ENCODE peak calls at places on chromosomes 1 and 21, in seven cellular contexts. G is RWPE1, I is astrocyte of the spinal cord, A is glutamatergic neuron, W is K562, C is mucosa of descending colon, M is GM12865. O is an unnamed sample.

GRCh38 chr1:54052470-54052933 is 502 bp downstream of the TMEM59 start:
- DNase-seq in G (peak; percentile 46), I (peak; percentile 59), A (peak; percentile 55), W (peak; percentile 64), C (no peak), M (peak; percentile 49), O (peak; percentile 47)

GRCh38 chr1:79079770-79080169 is 73.2 kb upstream of the ADGRL4 start:
- DNase-seq in G (peak; percentile 17), I (peak; percentile 89), A (no peak), W (no peak), C (no peak), M (no peak), O (peak; percentile 45)

GRCh38 chr1:33420870-33421775 is 9.8 kb downstream of the PHC2 start:
- DNase-seq in G (no peak), I (peak; percentile 57), A (no peak), W (no peak), C (no peak), M (no peak), O (no peak)

GRCh38 chr1:115302390-115302961 is 35.6 kb downstream of the NGF start:
- DNase-seq in G (peak; percentile 41), I (peak; percentile 82), A (no peak), W (no peak), C (no peak), M (no peak), O (no peak)

GRCh38 chr1:245978915-245979314 is 528.2 kb downstream of the SMYD3 start:
- DNase-seq in G (no peak), I (no peak), A (no peak), W (no peak), C (no peak), M (no peak), O (no peak)

GRCh38 chr1:189596197-189596596 is 881.5 kb downstream of the BRINP3 start:
- DNase-seq in G (no peak), I (peak; percentile 19), A (no peak), W (no peak), C (no peak), M (no peak), O (no peak)

GRCh38 chr1:78547081-78547480 is 56.3 kb downstream of the PTGFR start:
- DNase-seq in G (no peak), I (no peak), A (no peak), W (no peak), C (no peak), M (no peak), O (no peak)

GRCh38 chr1:48943826-48944225 is 167.1 kb upstream of the BEND5 start:
- DNase-seq in G (no peak), I (no peak), A (no peak), W (no peak), C (no peak), M (no peak), O (no peak)

GRCh38 chr1:186102559-186103148 is 272.4 kb downstream of the TPR start:
- DNase-seq in G (peak; percentile 33), I (peak; percentile 97), A (no peak), W (no peak), C (no peak), M (no peak), O (no peak)

GRCh38 chr1:207854001-207854400 is 56.9 kb downstream of the CD34 start:
- DNase-seq in G (no peak), I (no peak), A (no peak), W (no peak), C (no peak), M (no peak), O (no peak)

GRCh38 chr1:38929476-38929875 is 12.2 kb downstream of the RHBDL2 start:
- DNase-seq in G (no peak), I (no peak), A (peak; percentile 17), W (no peak), C (no peak), M (peak; percentile 11), O (peak; percentile 44)

GRCh38 chr1:113677250-113678158 is 81.8 kb downstream of the PHTF1 start:
- DNase-seq in G (peak; percentile 56), I (peak; percentile 62), A (no peak), W (peak; percentile 82), C (no peak), M (peak; percentile 52), O (no peak)

GRCh38 chr1:175792126-175792525 is 48.7 kb upstream of the TNR start:
- DNase-seq in G (no peak), I (no peak), A (no peak), W (no peak), C (no peak), M (no peak), O (no peak)

GRCh38 chr1:209080170-209080781 is 503.2 kb upstream of the CAMK1G start:
- DNase-seq in G (peak; percentile 68), I (peak; percentile 27), A (no peak), W (no peak), C (no peak), M (no peak), O (no peak)

GRCh38 chr1:82565546-82565945 is 764.8 kb downstream of the ADGRL2 start:
- DNase-seq in G (peak; percentile 41), I (peak; percentile 91), A (no peak), W (no peak), C (no peak), M (no peak), O (no peak)

GRCh38 chr1:51313961-51314777 is 16.2 kb downstream of the TTC39A start:
- DNase-seq in G (peak; percentile 78), I (peak; percentile 74), A (no peak), W (no peak), C (no peak), M (no peak), O (no peak)

GRCh38 chr1:48450505-48450904 is 21.5 kb downstream of the SPATA6 start:
- DNase-seq in G (no peak), I (peak; percentile 14), A (no peak), W (no peak), C (no peak), M (no peak), O (no peak)

GRCh38 chr1:18886003-18886335 is 16.4 kb downstream of the ALDH4A1 start:
- DNase-seq in G (peak; percentile 81), I (peak; percentile 72), A (no peak), W (no peak), C (no peak), M (no peak), O (no peak)

GRCh38 chr1:47409311-47410085 is 6.6 kb upstream of the FOXE3 start:
- DNase-seq in G (peak; percentile 84), I (peak; percentile 20), A (no peak), W (no peak), C (no peak), M (no peak), O (no peak)

GRCh38 chr1:206468571-206468970 is 1.7 kb upstream of the IKBKE start:
- DNase-seq in G (no peak), I (no peak), A (no peak), W (no peak), C (no peak), M (peak; percentile 22), O (no peak)

GRCh38 chr1:223748773-223749733 is 36.7 kb downstream of the CAPN2 start:
- DNase-seq in G (no peak), I (peak; percentile 72), A (peak; percentile 74), W (peak; percentile 81), C (peak; percentile 74), M (peak; percentile 69), O (peak; percentile 58)

GRCh38 chr1:225561675-225562074 is 91.2 kb downstream of the ENAH start:
- DNase-seq in G (no peak), I (no peak), A (no peak), W (no peak), C (no peak), M (no peak), O (no peak)

DNA sequence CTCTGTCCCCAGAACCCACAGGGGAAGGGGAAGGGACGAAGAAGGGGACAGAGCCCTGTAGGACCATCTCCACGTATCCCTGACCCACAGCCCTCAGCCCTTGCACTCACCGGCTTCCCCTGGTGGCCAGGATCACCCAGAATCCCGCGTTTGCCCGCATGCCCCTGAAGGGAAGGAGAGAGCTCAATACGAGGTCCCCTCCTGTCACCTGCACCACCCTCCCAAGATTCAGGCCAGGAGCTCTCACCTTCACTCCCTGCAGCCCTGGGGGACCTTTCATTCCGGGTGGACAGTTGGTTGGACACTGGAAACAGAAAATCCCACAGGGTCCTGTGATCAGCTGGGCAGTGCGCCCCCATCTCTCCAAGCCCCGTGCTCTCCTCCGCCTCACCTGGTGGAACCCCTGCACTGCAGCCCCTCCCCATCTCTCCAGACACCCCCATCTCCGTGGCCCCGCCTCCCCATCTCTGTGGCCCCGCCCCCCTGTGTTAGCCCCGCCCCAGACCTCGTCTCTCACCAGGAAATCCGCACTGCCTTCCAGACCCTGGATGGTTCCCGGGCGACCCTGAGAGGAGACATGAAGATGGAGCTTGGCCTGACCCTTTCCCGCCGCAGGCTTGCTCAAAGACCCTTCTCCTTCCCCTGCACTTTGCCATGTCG is 6.0 kb downstream of the COL9A2 start:
- DNase-seq in G (no peak), I (no peak), A (no peak), W (peak; percentile 80), C (no peak), M (no peak), O (peak; percentile 54)
- TF ChIP-seq CTCF in G (no peak), I (no peak), A (no peak), W (peak; percentile 30), C (no peak), M (peak; percentile 0), O (peak; percentile 46)

GRCh38 chr21:40166291-40166843 is 299.1 kb downstream of the PCP4 start:
- DNase-seq in G (no peak), I (peak; percentile 76), A (no peak), W (no peak), C (no peak), M (no peak), O (no peak)
- TF ChIP-seq CTCF in G (no peak), I (peak; percentile 31), A (no peak), W (no peak), C (no peak), M (no peak), O (peak; percentile 44)

GRCh38 chr1:9110669-9111356 is 18.1 kb downstream of the GPR157 start:
- DNase-seq in G (peak; percentile 92), I (peak; percentile 85), A (peak; percentile 96), W (peak; percentile 82), C (peak; percentile 86), M (peak; percentile 96), O (peak; percentile 96)
- TF ChIP-seq CTCF in G (peak; percentile 89), I (peak; percentile 93), A (peak; percentile 92), W (peak; percentile 98), C (peak; percentile 88), M (peak; percentile 93), O (peak; percentile 95)

GRCh38 chr1:14529436-14529835 is 69.0 kb upstream of the KAZN start:
- DNase-seq in G (no peak), I (no peak), A (no peak), W (no peak), C (no peak), M (no peak), O (no peak)
- TF ChIP-seq CTCF in G (no peak), I (no peak), A (no peak), W (no peak), C (no peak), M (no peak), O (no peak)

DNA sequence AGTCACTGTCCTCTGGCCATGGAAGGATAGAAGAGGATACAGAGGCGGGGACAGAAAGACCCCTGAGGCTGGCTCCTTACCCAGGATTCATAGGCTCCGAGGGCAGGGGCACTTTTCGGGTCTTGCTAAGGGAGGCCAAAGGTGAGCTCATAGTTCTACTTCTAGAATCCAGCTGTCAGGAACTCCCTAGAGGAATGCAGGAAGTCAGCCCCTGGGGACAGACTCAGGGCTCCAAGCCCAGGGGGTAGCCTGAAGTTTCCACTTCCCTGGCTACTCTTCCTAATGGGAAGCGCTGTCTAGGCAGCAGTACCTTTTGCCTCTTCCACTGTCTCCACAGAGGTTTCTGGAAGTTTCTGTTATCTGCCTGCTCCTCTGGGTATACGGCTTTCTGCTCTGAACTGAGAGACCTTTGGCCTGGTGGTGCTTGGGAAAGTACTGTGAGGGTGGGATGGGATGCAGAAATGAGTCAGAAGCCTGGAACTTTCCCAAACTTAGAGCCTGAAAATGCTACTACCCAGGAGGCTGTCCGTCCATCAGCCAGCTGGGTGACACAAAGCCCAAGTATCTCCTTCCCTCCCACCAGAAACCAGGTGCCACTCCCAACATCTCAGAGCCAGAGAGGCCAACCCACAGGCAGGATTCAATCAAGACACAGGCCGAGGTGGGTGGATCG is 3.6 kb downstream of the UBXN11 start:
- DNase-seq in G (peak; percentile 37), I (peak; percentile 52), A (no peak), W (no peak), C (no peak), M (no peak), O (no peak)
- TF ChIP-seq CTCF in G (no peak), I (no peak), A (no peak), W (no peak), C (no peak), M (no peak), O (no peak)

O was measured in H9.